ENCODE peak calls at places on chromosomes 6 and 20, in nine cellular contexts. X is sigmoid colon, F is fibroblast of the aortic adventitia, U is IMR-90, I is mesothelial cell of epicardium, V is K562, M is lung, Q is A549, O is AG09309. C is an unnamed sample.

GRCh38 chr20:44496976-44497375 is 21.3 kb downstream of the TTPAL start:
- DNase-seq in X (peak), U (peak), I (no peak), Q (peak), M (no peak), O (peak), V (no peak), F (peak), C (no peak)

GRCh38 chr6:166361080-166361429 is 18.7 kb upstream of the SFT2D1 start:
- DNase-seq in X (no peak), I (no peak), U (peak), M (peak), O (no peak), F (peak), Q (no peak), V (no peak), C (no peak)

GRCh38 chr6:21595951-21596378 is 2.4 kb downstream of the SOX4 start:
- DNase-seq in Q (no peak), V (no peak), U (no peak), F (no peak), X (no peak), O (no peak), M (no peak), I (peak), C (peak)

GRCh38 chr20:45407783-45408645 is at the start of gene DBNDD2:
- DNase-seq in U (no peak), M (no peak), X (no peak), I (no peak), O (no peak), Q (no peak), V (no peak), F (no peak), C (no peak)

GRCh38 chr20:48926816-48927215 is 5.3 kb downstream of the ARFGEF2 start:
- DNase-seq in F (no peak), V (no peak), U (no peak), O (no peak), I (no peak), M (no peak), X (no peak), Q (no peak), C (no peak)

GRCh38 chr6:40098774-40099173 is 164.5 kb upstream of the MOCS1 start:
- DNase-seq in F (no peak), V (no peak), U (no peak), I (no peak), M (no peak), X (no peak), O (no peak), Q (no peak), C (no peak)

GRCh38 chr20:12152996-12153395 is 235.3 kb downstream of the BTBD3 start:
- DNase-seq in V (no peak), Q (no peak), U (peak), M (no peak), O (no peak), F (peak), I (no peak), X (no peak), C (no peak)

GRCh38 chr6:97198181-97198580 is 84.8 kb downstream of the MMS22L start:
- DNase-seq in V (no peak), M (no peak), F (peak), X (no peak), U (peak), O (no peak), Q (no peak), I (no peak), C (no peak)

GRCh38 chr6:149896491-149896890 is 1.4 kb downstream of the RAET1E start:
- DNase-seq in V (no peak), M (no peak), X (no peak), U (peak), Q (no peak), F (peak), O (no peak), I (no peak), C (no peak)

GRCh38 chr6:56549014-56549413 is 93.7 kb downstream of the DST start:
- DNase-seq in V (no peak), U (no peak), F (peak), Q (no peak), M (no peak), I (no peak), O (no peak), X (no peak), C (no peak)

GRCh38 chr6:158083687-158084325 is 84.3 kb downstream of the SERAC1 start:
- DNase-seq in O (no peak), M (no peak), I (no peak), X (no peak), Q (no peak), V (no peak), F (no peak), U (no peak), C (no peak)

GRCh38 chr6:168107191-168107940 is 28.4 kb upstream of the FRMD1 start:
- DNase-seq in Q (no peak), U (no peak), O (no peak), X (no peak), I (no peak), M (no peak), F (no peak), V (no peak), C (no peak)

GRCh38 chr20:58892126-58892931 is 39.8 kb downstream of the GNAS start:
- DNase-seq in U (peak), V (peak), O (no peak), F (peak), X (peak), I (peak), M (peak), Q (peak), C (peak)

GRCh38 chr6:167683028-167683862 is 143.5 kb upstream of the AFDN start:
- DNase-seq in Q (peak), X (peak), U (peak), I (no peak), V (no peak), O (no peak), F (no peak), M (no peak), C (no peak)

GRCh38 chr6:17886891-17887290 is 100.5 kb downstream of the KIF13A start:
- DNase-seq in F (peak), Q (no peak), U (peak), M (no peak), I (no peak), X (no peak), O (no peak), V (no peak), C (no peak)

GRCh38 chr6:57190140-57190539 is 18.0 kb downstream of the BAG2 start:
- DNase-seq in V (no peak), U (peak), X (no peak), O (no peak), M (no peak), F (peak), Q (peak), I (no peak), C (no peak)

GRCh38 chr20:38204936-38205435 is 39.9 kb upstream of the TGM2 start:
- DNase-seq in Q (no peak), M (no peak), U (peak), X (no peak), I (no peak), F (no peak), V (no peak), O (no peak), C (no peak)

GRCh38 chr6:18349350-18349749 is 37.8 kb upstream of the RNF144B start:
- DNase-seq in X (no peak), M (no peak), V (no peak), U (no peak), I (no peak), O (no peak), Q (no peak), F (no peak), C (no peak)

GRCh38 chr6:30727920-30728605 is 7.9 kb downstream of the TUBB start:
- DNase-seq in Q (peak), M (no peak), I (no peak), V (no peak), O (no peak), X (no peak), F (peak), U (peak), C (no peak)

GRCh38 chr6:61868507-61869080 is 417.4 kb downstream of the KHDRBS2 start:
- DNase-seq in V (no peak), M (no peak), I (no peak), O (no peak), F (no peak), X (peak), U (no peak), Q (no peak), C (no peak)

GRCh38 chr6:2132416-2132815 is 113.0 kb downstream of the GMDS start:
- DNase-seq in F (peak), M (no peak), Q (no peak), O (no peak), X (no peak), I (no peak), V (no peak), U (peak), C (no peak)

GRCh38 chr20:33005908-33006775 is 1.4 kb upstream of the BPIFB2 start:
- DNase-seq in V (no peak), F (no peak), O (no peak), X (no peak), M (no peak), I (no peak), Q (no peak), U (no peak), C (no peak)

GRCh38 chr6:27133281-27134227 is 113.9 kb upstream of the PRSS16 start:
- DNase-seq in X (peak), U (peak), V (no peak), O (no peak), I (peak), M (no peak), Q (peak), F (peak), C (peak)

GRCh38 chr6:41560440-41561192 is 14.4 kb downstream of the FOXP4 start:
- DNase-seq in M (peak), O (no peak), Q (no peak), V (peak), U (no peak), I (peak), F (peak), X (peak), C (peak)

GRCh38 chr6:5357486-5357885 is 96.2 kb downstream of the FARS2 start:
- DNase-seq in F (no peak), X (no peak), M (no peak), I (no peak), U (no peak), O (no peak), V (no peak), Q (no peak), C (no peak)

GRCh38 chr20:31738729-31739549 is at the start of gene TPX2:
- DNase-seq in O (peak), U (peak), Q (peak), V (peak), M (peak), I (peak), F (peak), X (peak), C (peak)

GRCh38 chr20:62702008-62702290 is 6.7 kb upstream of the NTSR1 start:
- DNase-seq in I (no peak), X (no peak), M (no peak), F (no peak), V (no peak), O (no peak), U (no peak), Q (no peak), C (no peak)

GRCh38 chr20:4766631-4767030 is 44.9 kb downstream of the PRND start:
- DNase-seq in U (no peak), F (no peak), O (no peak), Q (no peak), M (no peak), I (no peak), X (no peak), V (no peak), C (no peak)

GRCh38 chr6:14212020-14212419 is 94.4 kb downstream of the CD83 start:
- DNase-seq in O (no peak), X (no peak), I (no peak), M (no peak), U (no peak), V (no peak), F (no peak), Q (no peak), C (no peak)

GRCh38 chr6:119742188-119742803 is 392.7 kb upstream of the MAN1A1 start:
- DNase-seq in V (peak), Q (peak), I (peak), X (no peak), M (peak), O (peak), F (peak), U (peak), C (peak)

GRCh38 chr6:12012231-12012565 is at the start of gene HIVEP1:
- DNase-seq in U (no peak), Q (no peak), F (no peak), I (peak), M (no peak), V (no peak), X (peak), O (no peak), C (peak)

GRCh38 chr6:95599691-95600090 is 22.4 kb downstream of the MANEA start:
- DNase-seq in F (no peak), I (no peak), O (no peak), V (no peak), U (no peak), X (no peak), M (no peak), Q (no peak), C (no peak)

GRCh38 chr20:6492396-6493055 is 275.0 kb upstream of the BMP2 start:
- DNase-seq in I (no peak), M (no peak), O (no peak), U (peak), X (no peak), V (no peak), F (no peak), Q (no peak), C (no peak)

GRCh38 chr20:40604416-40604815 is 84.6 kb downstream of the MAFB start:
- DNase-seq in X (no peak), O (no peak), F (no peak), Q (no peak), M (no peak), I (no peak), U (no peak), V (no peak), C (no peak)

GRCh38 chr6:10014561-10014960 is 400.3 kb downstream of the TFAP2A start:
- DNase-seq in M (no peak), V (no peak), I (no peak), Q (no peak), U (peak), X (no peak), F (no peak), O (no peak), C (no peak)

GRCh38 chr6:37607949-37608348 is 89.7 kb downstream of the MDGA1 start:
- DNase-seq in I (no peak), Q (no peak), O (no peak), F (peak), V (peak), U (peak), M (no peak), X (no peak), C (no peak)
- TF ChIP-seq CTCF in I (peak), Q (no peak), O (peak), F (peak), V (peak), U (peak), M (no peak), X (no peak), C (peak)

DNA sequence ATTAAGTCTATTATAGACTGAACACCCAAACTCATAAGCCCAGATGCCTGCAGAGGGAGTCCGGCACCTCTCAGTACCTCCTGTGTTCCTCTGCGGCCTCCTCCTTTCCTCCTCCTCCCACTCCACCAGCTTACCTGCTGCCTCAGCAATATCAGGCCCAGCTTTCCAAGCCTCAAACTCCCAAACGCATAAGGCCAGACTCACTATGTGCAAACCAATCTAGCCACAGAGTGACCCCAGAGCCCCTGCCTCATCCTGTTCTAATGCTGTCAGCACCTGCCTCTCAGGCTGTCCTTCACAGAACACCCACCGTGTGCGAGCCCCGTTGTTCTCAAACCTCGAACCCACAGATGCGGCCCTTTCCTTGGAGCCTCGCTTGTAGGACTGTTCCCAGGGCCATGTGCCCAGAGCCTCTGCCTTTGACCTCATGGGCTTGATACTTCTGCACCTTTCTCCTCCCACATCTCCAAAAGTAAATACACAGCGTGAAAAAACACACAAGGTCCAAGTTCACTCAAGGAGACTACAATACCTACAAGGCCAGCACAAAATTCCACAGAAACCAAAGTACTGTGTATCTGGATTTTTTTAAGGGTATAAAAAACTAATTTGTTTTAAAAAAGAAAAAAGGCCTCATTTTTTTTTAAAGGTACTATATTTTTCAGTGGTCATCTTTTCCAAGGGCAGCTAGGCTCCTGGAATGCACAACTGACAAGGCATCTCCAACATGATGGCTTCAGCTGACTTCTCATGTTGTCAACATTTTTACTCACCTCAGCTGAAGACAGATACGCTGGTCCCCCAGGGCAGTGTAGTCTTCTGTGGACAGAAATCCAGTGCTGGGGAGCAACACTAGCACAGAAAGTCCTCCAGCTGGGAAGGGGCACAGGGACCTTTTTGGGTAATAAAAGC is 52.3 kb downstream of the ABHD12 start:
- DNase-seq in M (no peak), F (no peak), Q (peak), V (no peak), I (no peak), U (no peak), X (no peak), O (no peak), C (no peak)
- TF ChIP-seq CTCF in M (no peak), F (no peak), Q (no peak), V (no peak), I (no peak), U (no peak), X (no peak), O (no peak), C (no peak)

DNA sequence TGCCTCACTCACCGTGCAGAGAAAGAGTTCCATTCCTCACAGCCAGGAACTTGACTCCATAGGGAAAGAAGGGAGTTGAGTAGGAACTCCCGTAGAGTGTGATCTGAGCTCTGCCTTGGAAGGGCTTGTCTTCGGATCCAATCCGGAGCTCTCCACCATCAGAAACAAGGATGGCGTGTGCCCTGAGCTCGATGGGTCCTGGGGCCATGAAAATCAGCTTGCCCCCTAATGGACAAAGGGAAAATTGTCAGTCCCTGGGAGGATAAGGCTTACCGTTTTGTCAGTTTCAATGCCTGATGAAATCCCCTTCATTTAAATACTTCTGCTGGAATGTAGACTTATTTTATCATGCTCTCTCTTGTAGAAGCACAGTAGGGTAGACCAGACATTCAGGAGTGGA is 153.3 kb downstream of the PKHD1 start:
- DNase-seq in X (no peak), O (no peak), U (no peak), I (no peak), F (no peak), V (peak), Q (peak), M (no peak), C (peak)
- TF ChIP-seq CTCF in X (no peak), O (peak), U (peak), I (peak), F (no peak), V (peak), Q (no peak), M (no peak), C (peak)

GRCh38 chr6:26054937-26055669 is 32.1 kb upstream of the HFE start:
- DNase-seq in U (peak), V (peak), O (peak), Q (peak), I (peak), M (peak), F (peak), X (peak), C (peak)
- TF ChIP-seq CTCF in U (peak), V (peak), O (no peak), Q (no peak), I (no peak), M (no peak), F (peak), X (peak), C (no peak)

GRCh38 chr6:151647871-151648639 is 154.2 kb downstream of the CCDC170 start:
- DNase-seq in U (no peak), V (no peak), X (no peak), Q (peak), O (no peak), M (no peak), I (no peak), F (peak), C (peak)
- TF ChIP-seq CTCF in U (no peak), V (peak), X (no peak), Q (peak), O (peak), M (no peak), I (no peak), F (peak), C (no peak)

DNA sequence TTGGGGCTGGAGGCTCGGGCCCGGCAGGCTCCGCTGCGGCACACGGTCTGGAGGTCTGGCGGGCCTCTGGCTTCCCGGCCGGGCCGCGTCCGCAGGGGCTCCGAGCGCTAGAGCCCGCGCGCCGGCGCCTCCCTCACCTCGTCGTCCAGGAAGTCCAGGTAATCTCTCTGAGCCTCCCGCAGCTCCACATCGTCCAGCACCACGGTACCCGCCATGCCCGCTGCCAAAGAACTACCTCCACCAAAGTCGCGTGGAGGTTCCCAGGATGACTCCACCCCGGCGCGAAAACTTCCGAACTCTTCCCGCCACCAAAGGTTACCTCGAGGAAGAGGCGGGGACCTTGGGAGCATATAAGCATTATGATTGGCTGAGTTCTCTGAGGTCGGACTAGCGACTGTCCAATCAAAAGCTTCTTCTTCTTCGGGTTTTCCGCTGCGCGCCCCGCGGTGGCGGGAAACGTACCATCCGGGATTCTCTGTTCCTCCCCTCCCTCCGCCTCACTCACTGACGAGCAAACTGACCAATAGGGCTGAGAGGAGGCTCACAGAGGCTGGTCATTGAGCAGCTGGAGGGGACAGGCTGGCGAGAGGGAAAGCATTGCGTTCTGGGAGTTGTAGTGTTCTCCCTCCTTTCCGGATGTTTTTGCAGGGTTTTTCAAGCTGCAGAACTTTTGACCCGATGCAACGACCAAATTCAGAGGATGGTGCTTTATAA is at the start of gene MCM3:
- DNase-seq in U (peak), V (peak), I (peak), M (peak), X (peak), Q (peak), F (peak), O (peak), C (peak)
- TF ChIP-seq CTCF in U (peak), V (no peak), I (no peak), M (no peak), X (no peak), Q (no peak), F (peak), O (peak), C (no peak)

GRCh38 chr20:23244207-23244915 is 106.2 kb upstream of the NXT1 start:
- DNase-seq in Q (no peak), O (no peak), M (peak), V (no peak), X (no peak), I (peak), U (no peak), F (peak), C (no peak)
- TF ChIP-seq CTCF in Q (no peak), O (peak), M (no peak), V (no peak), X (no peak), I (no peak), U (no peak), F (no peak), C (no peak)

DNA sequence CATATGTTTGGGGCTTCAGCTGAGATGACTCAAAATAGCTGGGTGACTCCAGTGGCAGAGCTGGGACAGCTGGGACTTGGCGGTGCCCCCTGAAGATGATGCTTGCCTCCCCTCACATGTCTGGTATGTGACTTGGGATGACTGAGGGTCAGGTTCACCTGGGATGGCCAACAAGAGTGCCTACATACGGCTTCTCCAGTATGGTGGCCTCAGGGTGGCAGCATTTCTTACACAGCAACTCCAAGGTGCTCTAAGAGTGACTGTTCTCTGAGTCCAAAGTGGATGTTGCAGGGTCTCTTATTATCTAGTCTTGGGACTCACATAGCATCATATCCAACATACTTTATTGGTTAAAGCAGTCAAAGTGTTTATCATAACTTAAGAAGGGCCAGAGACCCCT is 87.8 kb upstream of the CENPW start:
- DNase-seq in M (no peak), O (no peak), V (no peak), X (no peak), U (no peak), Q (peak), I (no peak), F (no peak), C (no peak)
- TF ChIP-seq CTCF in M (no peak), O (no peak), V (no peak), X (no peak), U (no peak), Q (no peak), I (no peak), F (no peak), C (no peak)

C was measured in endothelial cell.